ENCODE peak calls at places on chromosome 9, in nine cellular contexts. T is left ventricle myocardium inferior, R is vagina, V is heart right ventricle, A is gastrocnemius medialis, L is HCT116, M is mucosa of descending colon, W is psoas muscle, F is testis. J is an unnamed sample.

GRCh38 chr9:118836891-118837290 is 532.3 kb downstream of the BRINP1 start:
- DNase-seq in A (no peak), V (no peak), R (no peak), T (no peak), M (no peak), F (no peak), L (no peak), W (no peak), J (no peak)

GRCh38 chr9:806285-807156 is 35.0 kb upstream of the DMRT1 start:
- DNase-seq in L (no peak), F (no peak), M (peak; percentile 21), T (no peak), R (no peak), V (no peak), W (no peak), A (no peak), J (no peak)

GRCh38 chr9:130539473-130540223 is 39.7 kb upstream of the FUBP3 start:
- DNase-seq in M (peak; percentile 8), T (no peak), A (peak; percentile 22), R (no peak), L (peak; percentile 40), F (no peak), W (no peak), V (no peak), J (no peak)

GRCh38 chr9:79408617-79409016 is 163.1 kb upstream of the TLE4 start:
- DNase-seq in V (no peak), R (no peak), T (no peak), L (no peak), F (no peak), A (no peak), W (no peak), M (no peak), J (no peak)

GRCh38 chr9:69671904-69672827 is at the start of gene APBA1:
- DNase-seq in W (peak; percentile 77), M (peak; percentile 69), R (no peak), L (no peak), V (peak; percentile 53), T (peak; percentile 75), F (peak; percentile 80), A (peak; percentile 24), J (peak; percentile 27)

GRCh38 chr9:114376586-114376985 is 11.2 kb downstream of the AKNA start:
- DNase-seq in T (no peak), W (no peak), R (no peak), F (no peak), V (no peak), L (no peak), M (no peak), A (no peak), J (no peak)

GRCh38 chr9:37037137-37037743 is 3.2 kb upstream of the PAX5 start:
- DNase-seq in W (peak; percentile 50), A (no peak), R (no peak), V (no peak), T (no peak), F (peak; percentile 16), M (peak; percentile 15), L (no peak), J (no peak)

GRCh38 chr9:69380811-69381210 is 55.8 kb downstream of the ENTREP1 start:
- DNase-seq in F (no peak), W (peak; percentile 70), A (peak; percentile 76), V (no peak), L (no peak), T (no peak), R (no peak), M (no peak), J (no peak)

GRCh38 chr9:130348881-130349280 is 83.3 kb downstream of the HMCN2 start:
- DNase-seq in T (no peak), F (no peak), M (no peak), V (no peak), L (no peak), R (no peak), A (no peak), W (no peak), J (no peak)

GRCh38 chr9:2208991-2209390 is 193.8 kb downstream of the SMARCA2 start:
- DNase-seq in A (no peak), M (no peak), L (no peak), F (no peak), V (no peak), T (no peak), W (no peak), R (no peak), J (no peak)

GRCh38 chr9:120711841-120712538 is 2.3 kb downstream of the MEGF9 start:
- DNase-seq in W (no peak), M (no peak), A (no peak), L (no peak), F (no peak), V (no peak), T (no peak), R (no peak), J (no peak)

GRCh38 chr9:89387970-89388867 is 69.9 kb downstream of the SECISBP2 start:
- DNase-seq in W (peak; percentile 87), L (no peak), T (peak; percentile 48), V (peak; percentile 37), F (peak; percentile 44), A (peak; percentile 94), M (peak; percentile 51), R (no peak), J (no peak)

GRCh38 chr9:96654450-96655197 is 493 bp downstream of the PRXL2C start:
- DNase-seq in T (peak; percentile 88), W (peak; percentile 92), F (peak; percentile 89), V (peak; percentile 92), A (peak; percentile 84), R (no peak), M (peak; percentile 77), L (peak; percentile 54), J (peak; percentile 62)

GRCh38 chr9:113590991-113591898 is 127.7 kb downstream of the RGS3 start:
- DNase-seq in R (no peak), V (peak; percentile 85), L (no peak), T (peak; percentile 85), A (peak; percentile 80), F (peak; percentile 91), M (peak; percentile 85), W (peak; percentile 91), J (peak; percentile 40)

GRCh38 chr9:114060711-114061110 is 17.4 kb downstream of the AMBP start:
- DNase-seq in A (no peak), F (no peak), R (peak; percentile 92), M (no peak), T (no peak), V (no peak), L (no peak), W (no peak), J (no peak)

GRCh38 chr9:9752722-9753121 is 860.1 kb downstream of the PTPRD start:
- DNase-seq in M (peak; percentile 65), F (peak; percentile 69), L (no peak), R (no peak), V (no peak), W (no peak), T (no peak), A (no peak), J (no peak)

GRCh38 chr9:96495341-96495740 is 45.4 kb downstream of the HABP4 start:
- DNase-seq in M (no peak), A (no peak), W (no peak), V (no peak), F (no peak), T (no peak), R (no peak), L (no peak), J (no peak)

GRCh38 chr9:134503301-134504105 is 138.1 kb upstream of the COL5A1 start:
- DNase-seq in M (no peak), W (no peak), R (no peak), T (peak; percentile 12), V (no peak), L (no peak), F (no peak), A (no peak), J (no peak)

GRCh38 chr9:104869801-104870200 is 58.2 kb downstream of the ABCA1 start:
- DNase-seq in A (no peak), F (no peak), T (no peak), L (no peak), R (no peak), V (no peak), M (no peak), W (no peak), J (no peak)

DNA sequence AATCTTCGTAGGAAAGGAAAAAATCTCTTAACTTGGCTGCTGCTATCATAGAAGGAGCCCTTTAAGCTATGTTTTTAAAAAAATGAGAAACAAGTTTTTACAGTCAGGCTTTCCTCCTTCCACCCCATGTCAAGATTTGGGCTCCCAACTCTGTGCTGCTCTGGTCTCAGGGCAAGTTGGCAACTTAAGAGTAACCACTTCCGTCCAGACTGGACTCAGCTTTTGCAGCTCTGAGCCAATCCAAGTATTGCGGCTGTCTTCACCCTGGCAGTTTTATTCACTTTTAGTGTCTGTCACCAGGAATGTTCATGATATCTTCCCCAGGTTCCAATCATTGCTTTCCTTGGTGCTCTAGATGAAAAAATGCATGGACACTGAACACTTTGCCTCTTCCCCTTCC is 115.9 kb upstream of the GAS1 start:
- DNase-seq in V (no peak), A (peak; percentile 34), L (no peak), T (no peak), R (no peak), F (no peak), M (no peak), W (no peak), J (no peak)
- H3K9me3 ChIP-seq in V (no peaks in the 10 kb centered on the region), A (no peaks in the 10 kb centered on the region), L (no peaks in the 10 kb centered on the region), T (no peaks in the 10 kb centered on the region), R (no peaks in the 10 kb centered on the region), F (no peaks in the 10 kb centered on the region), M (no peaks in the 10 kb centered on the region), W (no peaks in the 10 kb centered on the region), J (no peaks in the 10 kb centered on the region)

DNA sequence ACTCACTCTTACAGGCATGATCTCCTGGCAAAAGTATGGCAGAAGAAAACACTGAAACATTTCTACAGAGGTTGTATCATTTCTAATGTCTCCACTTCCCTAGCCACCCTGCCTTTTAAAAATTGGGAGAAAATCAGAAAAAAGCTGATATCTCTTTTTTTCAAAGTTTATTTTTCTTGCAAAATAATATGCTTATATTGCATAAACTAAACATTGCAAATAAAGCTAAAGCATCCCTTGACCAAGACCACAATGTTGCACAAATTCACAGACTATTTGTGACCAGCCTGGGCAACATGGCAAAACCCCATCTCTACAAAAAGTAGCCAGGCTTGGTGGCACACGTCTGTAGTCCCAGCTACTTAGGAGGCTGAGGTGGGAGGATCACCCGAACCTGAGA is 183.3 kb upstream of the ELAVL2 start:
- DNase-seq in A (no peak), L (no peak), W (no peak), T (no peak), F (no peak), V (no peak), R (no peak), M (no peak), J (no peak)
- H3K9me3 ChIP-seq in A (no peaks in the 10 kb centered on the region), L (peaks cover 15% of the 10 kb centered on the region), W (no peaks in the 10 kb centered on the region), T (peaks cover 7% of the 10 kb centered on the region), F (no peaks in the 10 kb centered on the region), V (no peaks in the 10 kb centered on the region), R (no peaks in the 10 kb centered on the region), M (peaks cover 3% of the 10 kb centered on the region), J (no peaks in the 10 kb centered on the region)

DNA sequence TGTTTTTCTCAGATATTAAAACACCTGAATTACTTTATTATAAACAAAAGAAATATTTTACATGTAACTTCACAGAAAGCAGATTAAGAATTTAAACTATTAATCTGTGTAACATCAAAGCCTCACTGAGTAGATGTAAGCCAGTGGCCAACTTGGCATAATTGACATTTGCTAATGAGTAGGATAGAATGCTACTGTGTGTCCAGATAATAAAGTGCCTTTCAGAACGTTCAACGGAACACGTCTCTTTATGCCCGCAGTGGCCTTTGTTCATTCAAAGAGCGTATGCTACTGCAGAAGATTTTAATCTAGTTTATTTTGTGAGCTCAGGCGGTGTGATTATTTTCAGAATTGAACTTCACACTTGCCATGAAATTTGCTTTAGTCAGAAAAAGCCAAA is 531.1 kb upstream of the TYRP1 start:
- DNase-seq in V (no peak), T (no peak), W (no peak), F (no peak), A (no peak), L (no peak), R (no peak), M (no peak), J (no peak)
- H3K9me3 ChIP-seq in V (no peaks in the 10 kb centered on the region), T (no peaks in the 10 kb centered on the region), W (no peaks in the 10 kb centered on the region), F (no peaks in the 10 kb centered on the region), A (no peaks in the 10 kb centered on the region), L (peaks cover 4% of the 10 kb centered on the region), R (no peaks in the 10 kb centered on the region), M (no peaks in the 10 kb centered on the region), J (no peaks in the 10 kb centered on the region)

GRCh38 chr9:93276973-93277372 is 93.0 kb downstream of the WNK2 start:
- DNase-seq in F (no peak), T (no peak), M (no peak), A (no peak), V (no peak), W (no peak), L (no peak), R (no peak), J (no peak)
- H3K9me3 ChIP-seq in F (no peaks in the 10 kb centered on the region), T (no peaks in the 10 kb centered on the region), M (no peaks in the 10 kb centered on the region), A (no peaks in the 10 kb centered on the region), V (no peaks in the 10 kb centered on the region), W (no peaks in the 10 kb centered on the region), L (no peaks in the 10 kb centered on the region), R (no peaks in the 10 kb centered on the region), J (peaks cover under 1% of the 10 kb centered on the region)